ENCODE peak calls at places on chromosomes 13 and 19, in eight cellular contexts. Q is cardiac muscle cell; W is GM12891; E is T-helper 9 cell; T is stomach; P is stimulated activated CD8-positive, alpha-beta memory T cell treated with anti-CD3 and anti-CD28 coated beads, Interleukin-4, amount 100 ng/mL, for 1 hour; B is NCI-H774; D is CD4-positive, alpha-beta T cell. O is an unnamed sample.

GRCh38 chr19:19033176-19033425 is 216 bp downstream of the SUGP2 start:
- DNase-seq in Q (no peak), W (no peak), E (no peak), T (peak), P (no peak), B (no peak), D (no peak), O (no peak)

GRCh38 chr13:76556632-76557031 is 329.6 kb downstream of the KCTD12 start:
- DNase-seq in Q (no peak), W (no peak), E (no peak), T (no peak), P (no peak), B (no peak), D (no peak), O (no peak)

GRCh38 chr19:55473201-55473600 is 3.2 kb upstream of the ZNF628 start:
- DNase-seq in Q (no peak), W (no peak), E (no peak), T (no peak), P (no peak), B (no peak), D (no peak), O (no peak)

GRCh38 chr13:39385621-39386231 is 217.3 kb downstream of the LHFPL6 start:
- DNase-seq in Q (peak), W (no peak), E (no peak), T (no peak), P (no peak), B (peak), D (no peak), O (no peak)

GRCh38 chr19:7516281-7516862 is 469 bp downstream of the ZNF358 start:
- DNase-seq in Q (no peak), W (no peak), E (no peak), T (no peak), P (no peak), B (no peak), D (no peak), O (no peak)

GRCh38 chr13:30119476-30119875 is 187.9 kb downstream of the KATNAL1 start:
- DNase-seq in Q (peak), W (no peak), E (no peak), T (no peak), P (no peak), B (no peak), D (peak), O (peak)

GRCh38 chr13:73720216-73720840 is 413.9 kb downstream of the KLF12 start:
- DNase-seq in Q (no peak), W (no peak), E (no peak), T (no peak), P (no peak), B (no peak), D (no peak), O (no peak)

GRCh38 chr19:29714953-29715694 is at the start of gene C19orf12:
- DNase-seq in Q (peak), W (peak), E (peak), T (peak), P (no peak), B (peak), D (peak), O (peak)

GRCh38 chr13:82654851-82655517 is 1227.3 kb downstream of the SLITRK1 start:
- DNase-seq in Q (peak), W (no peak), E (no peak), T (no peak), P (no peak), B (no peak), D (no peak), O (no peak)

GRCh38 chr13:108560092-108560491 is 69.3 kb upstream of the MYO16 start:
- DNase-seq in Q (no peak), W (no peak), E (no peak), T (no peak), P (no peak), B (peak), D (no peak), O (no peak)

GRCh38 chr13:73521291-73521626 is 462.5 kb downstream of the KLF5 start:
- DNase-seq in Q (no peak), W (no peak), E (no peak), T (no peak), P (no peak), B (no peak), D (no peak), O (peak)

GRCh38 chr13:74136089-74136658 is 2.0 kb upstream of the KLF12 start:
- DNase-seq in Q (peak), W (no peak), E (peak), T (peak), P (no peak), B (no peak), D (peak), O (peak)

GRCh38 chr19:48629599-48630288 is 7.4 kb downstream of the DBP start:
- DNase-seq in Q (peak), W (no peak), E (no peak), T (peak), P (no peak), B (no peak), D (no peak), O (no peak)

GRCh38 chr19:13099073-13099999 is 3.3 kb downstream of the LYL1 start:
- DNase-seq in Q (peak), W (peak), E (peak), T (peak), P (no peak), B (peak), D (peak), O (no peak)

GRCh38 chr19:8148410-8149231 is 771 bp downstream of the FBN3 start:
- DNase-seq in Q (no peak), W (no peak), E (no peak), T (no peak), P (no peak), B (peak), D (no peak), O (no peak)

GRCh38 chr19:43624933-43625332 is 5.5 kb upstream of the ZNF428 start:
- DNase-seq in Q (peak), W (peak), E (peak), T (peak), P (peak), B (no peak), D (peak), O (no peak)

GRCh38 chr13:50375792-50376191 is 360.5 kb downstream of the KCNRG start:
- DNase-seq in Q (peak), W (no peak), E (no peak), T (no peak), P (no peak), B (no peak), D (no peak), O (no peak)

GRCh38 chr13:74870865-74871264 is 611.1 kb downstream of the TBC1D4 start:
- DNase-seq in Q (peak), W (no peak), E (no peak), T (no peak), P (no peak), B (no peak), D (no peak), O (no peak)

GRCh38 chr13:48866204-48866603 is 109.5 kb upstream of the FNDC3A start:
- DNase-seq in Q (peak), W (no peak), E (no peak), T (no peak), P (no peak), B (no peak), D (no peak), O (no peak)

GRCh38 chr13:32917504-32917903 is 98.7 kb upstream of the KL start:
- DNase-seq in Q (no peak), W (peak), E (no peak), T (no peak), P (no peak), B (no peak), D (no peak), O (no peak)

GRCh38 chr13:105462981-105463380 is 1072.5 kb downstream of the EFNB2 start:
- DNase-seq in Q (peak), W (no peak), E (no peak), T (no peak), P (no peak), B (no peak), D (no peak), O (no peak)

GRCh38 chr13:53104120-53104519 is 75.5 kb downstream of the OLFM4 start:
- DNase-seq in Q (peak), W (no peak), E (no peak), T (no peak), P (no peak), B (no peak), D (no peak), O (no peak)

GRCh38 chr19:52542984-52543664 is 15.7 kb downstream of the ZNF808 start:
- DNase-seq in Q (no peak), W (no peak), E (peak), T (no peak), P (no peak), B (no peak), D (no peak), O (no peak)

GRCh38 chr19:50326101-50326664 is 3.0 kb downstream of the KCNC3 start:
- DNase-seq in Q (no peak), W (no peak), E (no peak), T (no peak), P (no peak), B (no peak), D (no peak), O (no peak)